ENCODE peak calls at places on chromosome 16, in five cellular contexts. Q is keratinocyte, D is LNCaP clone FGC, T is heart right ventricle, A is ovary. Z is an unnamed sample.

GRCh38 chr16:49513040-49513439 is 139.4 kb downstream of the C16orf78 start:
- DNase-seq in Q (no peak), D (no peak), A (no peak), T (no peak), Z (peak)

GRCh38 chr16:75097941-75098897 is 18.4 kb downstream of the LDHD start:
- DNase-seq in A (no peak), Q (no peak), T (no peak), D (no peak), Z (no peak)

GRCh38 chr16:74730049-74730683 is 29.5 kb upstream of the MLKL start:
- DNase-seq in D (no peak), T (no peak), A (no peak), Q (no peak), Z (no peak)

GRCh38 chr16:88437367-88437964 is 15.6 kb upstream of the ZFPM1 start:
- DNase-seq in Q (no peak), T (no peak), D (no peak), A (peak), Z (peak)

GRCh38 chr16:77191259-77191969 is 424 bp downstream of the MON1B start:
- DNase-seq in A (peak), D (no peak), Q (no peak), T (peak), Z (peak)

GRCh38 chr16:27726621-27727275 is 176.8 kb downstream of the KATNIP start:
- DNase-seq in D (no peak), T (no peak), Q (no peak), A (no peak), Z (peak)

GRCh38 chr16:69709456-69710084 is 16.8 kb downstream of the NQO1 start:
- DNase-seq in Q (no peak), A (no peak), T (no peak), D (peak), Z (peak)

GRCh38 chr16:86391486-86391885 is 118.8 kb upstream of the FOXF1 start:
- DNase-seq in T (no peak), Q (no peak), D (no peak), A (no peak), Z (no peak)

GRCh38 chr16:15970202-15970601 is 20.8 kb downstream of the ABCC1 start:
- DNase-seq in D (no peak), T (no peak), Q (no peak), A (no peak), Z (no peak)

DNA sequence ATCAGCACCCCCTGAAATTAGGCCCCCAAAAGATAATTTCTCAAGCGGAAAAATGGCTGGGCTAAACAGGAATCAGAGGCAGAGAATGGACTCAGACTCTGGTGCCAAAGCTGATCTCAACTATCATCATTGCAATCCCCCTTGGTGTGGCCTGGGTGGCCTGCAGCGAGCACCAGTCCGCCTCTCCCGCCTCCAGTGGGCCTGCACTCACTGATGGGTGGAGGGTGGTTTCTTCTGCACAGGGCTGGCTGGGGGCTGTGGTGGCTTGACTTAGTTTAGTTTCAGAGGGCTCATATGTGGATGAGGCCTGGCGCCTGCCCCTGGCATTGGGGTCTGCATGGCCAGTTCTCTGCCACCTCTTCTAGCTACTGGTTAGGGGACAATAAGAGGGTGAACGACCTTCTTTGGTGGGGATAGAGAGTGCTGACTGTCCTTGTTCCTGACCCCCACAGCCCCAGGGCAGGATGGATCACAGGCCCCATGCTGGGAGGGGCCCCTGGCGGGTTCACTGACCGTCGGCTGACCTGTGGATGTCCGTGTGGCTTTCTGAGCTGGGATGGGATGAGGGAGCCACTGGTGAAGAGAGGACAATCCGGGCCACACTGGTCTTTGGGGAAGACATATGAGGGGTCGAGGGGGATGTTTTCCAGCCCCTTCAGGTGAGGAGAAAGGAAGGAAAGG is 62.7 kb downstream of the SNX20 start:
- DNase-seq in T (no peak), D (no peak), Q (no peak), A (no peak), Z (no peak)
- H3K4me3 ChIP-seq in T (no peak), D (no peak), Q (no peak), A (no peak), Z (no peak)

GRCh38 chr16:72015124-72015523 is 6.6 kb downstream of the DHODH start:
- DNase-seq in Q (no peak), A (no peak), T (no peak), D (no peak), Z (no peak)
- TF ChIP-seq CTCF in Q (no peak), A (no peak), T (no peak), D (no peak), Z (no peak)

GRCh38 chr16:29922986-29923501 is 3.0 kb downstream of the KCTD13 start:
- DNase-seq in Q (no peak), D (no peak), A (no peak), T (no peak), Z (no peak)

GRCh38 chr16:29926675-29927522 is 873 bp upstream of the KCTD13 start:
- DNase-seq in A (peak), D (no peak), Q (no peak), T (no peak), Z (no peak)

GRCh38 chr16:29925805-29926674 is at the start of gene KCTD13:
- DNase-seq in T (peak), Q (peak), A (peak), D (peak), Z (peak)

GRCh38 chr16:29925173-29925804 is 737 bp downstream of the KCTD13 start:
- DNase-seq in D (no peak), Q (no peak), A (no peak), T (no peak), Z (no peak)

DNA sequence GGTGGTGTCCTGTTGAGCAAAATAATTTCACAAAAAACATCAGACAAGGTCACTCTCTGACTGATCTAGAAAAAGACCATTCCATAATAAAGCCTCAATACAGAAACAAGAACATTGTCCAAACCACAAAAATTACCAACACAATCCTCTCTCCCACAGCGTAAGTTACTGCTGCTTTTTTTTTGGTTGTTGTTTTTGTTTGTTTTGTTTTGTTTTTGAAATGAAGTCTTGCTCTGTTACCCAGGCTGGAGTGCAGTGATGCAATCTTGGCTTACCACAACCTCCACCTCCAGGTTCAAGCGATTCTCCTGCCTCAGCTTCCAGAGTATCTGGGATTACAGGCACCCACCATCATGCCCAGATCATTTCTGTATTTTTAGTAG is 1.5 kb upstream of the KCTD13 start:
- DNase-seq in Q (no peak), T (no peak), A (no peak), D (no peak), Z (no peak)
- H3K4me3 ChIP-seq in Q (no peak), T (no peak), A (no peak), D (no peak), Z (no peak)

GRCh38 chr16:5412721-5413120 is 315.1 kb upstream of the EEF2KMT start:
- DNase-seq in A (no peak), Q (no peak), D (no peak), T (no peak), Z (no peak)
- TF ChIP-seq CTCF in A (no peak), Q (no peak), D (no peak), T (no peak), Z (no peak)

GRCh38 chr16:56626685-56627084 is 1.1 kb downstream of the MT1E start:
- DNase-seq in T (no peak), A (no peak), D (no peak), Q (no peak), Z (no peak)
- H3K4me3 ChIP-seq in T (peak), A (peak), D (no peak), Q (peak), Z (peak)

GRCh38 chr16:13510425-13511151 is 409.4 kb upstream of the ERCC4 start:
- DNase-seq in A (no peak), Q (no peak), T (no peak), D (no peak), Z (no peak)
- TF ChIP-seq CTCF in A (no peak), Q (no peak), T (no peak), D (peak), Z (no peak)

GRCh38 chr16:83137326-83137770 is 510.6 kb downstream of the CDH13 start:
- DNase-seq in T (no peak), A (peak), Q (no peak), D (no peak), Z (peak)
- H3K4me3 ChIP-seq in T (no peak), A (peak), Q (no peak), D (no peak), Z (peak)

GRCh38 chr16:73183678-73184092 is 135.8 kb upstream of the ZFHX3 start:
- DNase-seq in A (peak), D (no peak), T (no peak), Q (no peak), Z (peak)
- TF ChIP-seq CTCF in A (no peak), D (no peak), T (no peak), Q (no peak), Z (no peak)

DNA sequence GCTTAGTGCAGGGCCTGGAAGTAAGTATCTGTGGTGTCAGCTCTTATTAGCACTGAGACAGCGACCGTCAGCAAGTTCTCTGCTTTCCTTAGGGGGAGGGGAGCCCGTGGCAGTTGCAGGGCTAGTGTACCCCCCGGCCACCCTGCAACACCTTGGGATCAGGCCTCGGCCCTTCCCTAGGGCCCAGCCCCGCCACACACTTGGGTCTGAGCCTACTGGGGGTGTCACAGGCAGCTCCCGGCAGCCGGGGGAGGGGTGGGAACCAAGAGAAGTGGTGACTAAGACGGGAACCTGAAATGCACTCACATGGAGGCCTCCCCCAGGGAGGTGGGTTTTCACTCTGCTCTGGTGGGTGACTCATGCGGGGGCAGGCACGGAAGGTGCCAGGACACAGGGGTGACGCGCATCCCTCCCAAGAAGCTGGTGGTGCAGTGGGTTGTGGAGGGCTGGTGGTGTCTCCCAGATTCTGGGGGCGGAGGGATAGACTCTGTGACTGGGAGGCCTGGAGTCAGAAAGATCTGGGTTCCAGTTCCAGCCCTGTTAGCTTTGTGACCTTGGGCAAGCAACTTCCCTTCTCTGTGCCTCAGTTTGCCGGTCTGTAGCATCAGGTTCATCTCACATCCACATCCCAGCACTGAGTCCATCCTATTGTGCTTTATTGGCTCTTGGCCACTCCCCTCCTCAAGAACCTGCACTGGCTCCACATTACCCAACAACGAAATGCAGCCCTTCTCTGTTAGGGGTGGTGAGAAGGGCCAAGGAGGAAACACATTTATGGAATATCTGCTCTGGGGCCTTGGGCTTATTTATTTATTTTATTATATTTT is 44.5 kb downstream of the LAT start:
- DNase-seq in A (no peak), Q (no peak), D (no peak), T (no peak), Z (peak)
- H3K4me3 ChIP-seq in A (no peak), Q (no peak), D (no peak), T (no peak), Z (no peak)

Z was measured in cardiac fibroblast.